ENCODE peak calls at places on chromosomes 4 and X, in nine cellular contexts. P is GM23248, V is OCI-LY7, A is hepatocyte, N is neural progenitor cell, M is MM.1S, S is PC-3, J is HCT116, T is SK-N-SH. W is an unnamed sample.

GRCh38 chr4:182653596-182653995 is 263.6 kb downstream of the DCTD start:
- DNase-seq in P (no peak), V (no peak), A (no peak), N (no peak), M (no peak), S (no peak), J (no peak), T (no peak), W (no peak)

GRCh38 chr4:162770761-162771490 is 395.8 kb downstream of the NAF1 start:
- DNase-seq in P (no peak), V (peak; percentile 1), A (no peak), N (no peak), M (no peak), S (no peak), J (no peak), T (no peak), W (no peak)

GRCh38 chr4:147994076-147994475 is 262.2 kb downstream of the ARHGAP10 start:
- DNase-seq in P (no peak), V (no peak), A (no peak), N (no peak), M (no peak), S (no peak), J (no peak), T (no peak), W (no peak)

GRCh38 chr4:60078984-60079383 is 1121.1 kb upstream of the ADGRL3 start:
- DNase-seq in P (no peak), V (no peak), A (no peak), N (no peak), M (no peak), S (no peak), J (no peak), T (no peak), W (no peak)

GRCh38 chr4:145414224-145414623 is 67.4 kb upstream of the SMAD1 start:
- DNase-seq in P (no peak), V (no peak), A (no peak), N (no peak), M (no peak), S (no peak), J (no peak), T (no peak), W (no peak)

GRCh38 chr4:82043081-82043808 is 330.5 kb downstream of the HNRNPD start:
- DNase-seq in P (peak; percentile 2), V (no peak), A (peak; percentile 79), N (peak; percentile 23), M (no peak), S (no peak), J (no peak), T (no peak), W (peak; percentile 48)

GRCh38 chrX:80550722-80551121 is 130.5 kb downstream of the TENT5D start:
- DNase-seq in P (peak; percentile 0), V (peak; percentile 0), A (no peak), N (peak; percentile 40), M (peak; percentile 8), S (peak; percentile 36), J (no peak), T (no peak), W (peak; percentile 43)

GRCh38 chr4:120826853-120827252 is 95.7 kb downstream of the PRDM5 start:
- DNase-seq in P (no peak), V (no peak), A (no peak), N (no peak), M (no peak), S (peak; percentile 65), J (no peak), T (no peak), W (no peak)

GRCh38 chr4:133995243-133995960 is 206.2 kb downstream of the PABPC4L start:
- DNase-seq in P (no peak), V (no peak), A (no peak), N (no peak), M (no peak), S (no peak), J (no peak), T (no peak), W (no peak)

GRCh38 chr4:97367878-97368277 is 775.4 kb downstream of the STPG2 start:
- DNase-seq in P (peak; percentile 2), V (no peak), A (peak; percentile 10), N (no peak), M (no peak), S (peak; percentile 82), J (peak; percentile 83), T (no peak), W (no peak)

GRCh38 chrX:42624524-42624923 is 153.4 kb downstream of the PPP1R2C start:
- DNase-seq in P (no peak), V (no peak), A (no peak), N (no peak), M (no peak), S (no peak), J (no peak), T (no peak), W (no peak)

GRCh38 chr4:71382125-71382524 is 43.3 kb downstream of the SLC4A4 start:
- DNase-seq in P (no peak), V (no peak), A (no peak), N (no peak), M (no peak), S (no peak), J (no peak), T (no peak), W (no peak)

GRCh38 chr4:79308087-79308486 is 17.8 kb downstream of the NAA11 start:
- DNase-seq in P (no peak), V (no peak), A (no peak), N (no peak), M (no peak), S (no peak), J (no peak), T (no peak), W (no peak)

GRCh38 chr4:7906171-7906581 is 33.5 kb downstream of the AFAP1 start:
- DNase-seq in P (peak; percentile 55), V (no peak), A (no peak), N (no peak), M (no peak), S (no peak), J (no peak), T (no peak), W (no peak)

GRCh38 chrX:79268788-79269187 is 98.3 kb downstream of the ITM2A start:
- DNase-seq in P (no peak), V (no peak), A (no peak), N (no peak), M (no peak), S (no peak), J (no peak), T (no peak), W (no peak)

GRCh38 chrX:50579955-50580354 is 109.3 kb upstream of the DGKK start:
- DNase-seq in P (peak; percentile 53), V (peak; percentile 67), A (peak; percentile 68), N (peak; percentile 78), M (peak; percentile 72), S (peak; percentile 74), J (peak; percentile 59), T (peak; percentile 40), W (peak; percentile 74)

GRCh38 chr4:7101692-7102515 is 34.0 kb upstream of the GRPEL1 start:
- DNase-seq in P (peak; percentile 85), V (peak; percentile 68), A (peak; percentile 80), N (peak; percentile 87), M (peak; percentile 62), S (peak; percentile 64), J (peak; percentile 46), T (peak; percentile 87), W (peak; percentile 90)

GRCh38 chr4:780730-781492 is 45.0 kb downstream of the CPLX1 start:
- DNase-seq in P (peak; percentile 38), V (no peak), A (no peak), N (peak; percentile 38), M (peak; percentile 6), S (no peak), J (no peak), T (peak; percentile 41), W (no peak)

GRCh38 chr4:139028191-139028661 is 12.6 kb downstream of the NOCT start:
- DNase-seq in P (no peak), V (no peak), A (no peak), N (peak; percentile 13), M (peak; percentile 75), S (no peak), J (no peak), T (no peak), W (peak; percentile 40)

GRCh38 chr4:140243345-140243753 is 89.4 kb upstream of the MAML3 start:
- DNase-seq in P (no peak), V (peak; percentile 63), A (peak; percentile 76), N (peak; percentile 41), M (no peak), S (peak; percentile 75), J (no peak), T (no peak), W (no peak)

GRCh38 chrX:72142094-72142843 is 10.6 kb upstream of the RTL5 start:
- DNase-seq in P (no peak), V (no peak), A (peak; percentile 26), N (peak; percentile 78), M (no peak), S (no peak), J (no peak), T (peak; percentile 54), W (peak; percentile 16)

GRCh38 chrX:20433376-20433775 is 166.7 kb upstream of the RPS6KA3 start:
- DNase-seq in P (no peak), V (no peak), A (no peak), N (no peak), M (no peak), S (peak; percentile 31), J (no peak), T (no peak), W (no peak)
- H3K4me1 ChIP-seq in P (peaks cover 6% of the 10 kb centered on the region), V (no peaks in the 10 kb centered on the region), A (no peaks in the 10 kb centered on the region), N (no peaks in the 10 kb centered on the region), M (peaks cover 13% of the 10 kb centered on the region), S (peaks cover 25% of the 10 kb centered on the region), J (no peaks in the 10 kb centered on the region), T (no peaks in the 10 kb centered on the region), W (no peaks in the 10 kb centered on the region)

GRCh38 chr4:186669159-186669720 is 54.4 kb downstream of the FAT1 start:
- DNase-seq in P (peak; percentile 75), V (peak; percentile 16), A (peak; percentile 58), N (peak; percentile 41), M (no peak), S (peak; percentile 59), J (no peak), T (peak; percentile 36), W (peak; percentile 73)
- H3K27ac ChIP-seq in P (peak overlapping the region; percentile 67), V (no peak overlapping the region), A (no peak overlapping the region), N (no peak overlapping the region), M (no peak overlapping the region), S (no peak overlapping the region), J (no peak overlapping the region), T (peak overlapping the region; percentile 6), W (no peak overlapping the region)

GRCh38 chr4:25092139-25092538 is 61.4 kb upstream of the LGI2 start:
- DNase-seq in P (no peak), V (no peak), A (no peak), N (peak; percentile 21), M (no peak), S (no peak), J (no peak), T (no peak), W (peak; percentile 36)
- TF ChIP-seq EZH2phosphoT487 in P (no peak), V (no peak), A (no peak), N (no peak), M (no peak), S (no peak), J (no peak), T (no peak), W (no peak)

DNA sequence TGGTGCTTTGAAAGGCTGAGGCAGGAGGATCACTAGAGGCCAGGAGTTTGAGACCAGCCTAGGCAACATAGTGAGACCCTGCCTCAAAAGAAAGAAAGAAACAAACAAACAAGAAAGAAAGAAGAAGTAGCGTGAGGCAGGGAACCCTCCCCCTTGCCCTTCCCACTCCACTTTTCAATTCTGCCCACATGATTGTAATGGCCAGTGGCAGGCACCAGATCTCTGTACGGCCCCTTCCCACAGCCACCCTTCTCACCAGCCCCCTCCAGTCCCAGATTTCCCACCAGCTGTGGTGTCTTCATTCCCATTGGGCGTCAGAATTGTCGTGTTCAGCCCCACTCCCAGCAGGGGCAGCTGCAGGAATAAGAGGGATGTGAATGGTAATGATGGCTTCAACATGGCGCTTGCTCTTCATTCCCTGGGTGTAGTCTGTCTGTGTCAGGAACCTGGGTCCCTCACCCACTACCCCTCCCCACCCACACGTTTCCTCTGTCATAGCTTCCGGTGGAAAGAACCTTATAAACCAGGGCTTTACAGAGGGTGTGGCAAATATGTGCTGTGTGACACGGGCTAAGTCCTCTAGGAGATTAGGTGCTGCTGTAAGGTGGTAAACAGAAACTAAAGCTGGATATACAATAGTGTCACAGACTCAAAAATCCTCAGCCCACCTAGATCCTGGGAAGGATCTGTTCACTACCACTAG is at the start of gene IL2RG:
- DNase-seq in P (no peak), V (peak; percentile 84), A (peak; percentile 56), N (no peak), M (peak; percentile 85), S (peak; percentile 7), J (no peak), T (no peak), W (no peak)
- H3K4me1 ChIP-seq in P (no peaks in the 10 kb centered on the region), V (peaks cover 47% of the 10 kb centered on the region), A (peaks cover 8% of the 10 kb centered on the region), N (no peaks in the 10 kb centered on the region), M (peaks cover 21% of the 10 kb centered on the region), S (no peaks in the 10 kb centered on the region), J (peaks cover 2% of the 10 kb centered on the region), T (peaks cover 4% of the 10 kb centered on the region), W (peaks cover 4% of the 10 kb centered on the region)